ENCODE peak calls at places on chromosome 1, in six cellular contexts. U, I, O, E, Z and H are unnamed samples.
A peak's percentile ranks its signal among the peaks of the same experiment; 100 is the strongest.

GRCh38 chr1:149843302-149844041 is 55.9 kb upstream of the BOLA1 start:
- DNase-seq in U (no peak), I (no peak), O (no peak), E (peak; percentile 3), Z (no peak), H (peak; percentile 56)

GRCh38 chr1:78075621-78076020 is 29.9 kb downstream of the GIPC2 start:
- DNase-seq in U (no peak), I (no peak), O (no peak), E (no peak), Z (no peak), H (no peak)

GRCh38 chr1:151013518-151013917 is 5.3 kb downstream of the PRUNE1 start:
- DNase-seq in U (peak; percentile 71), I (no peak), O (no peak), E (peak; percentile 70), Z (no peak), H (no peak)

GRCh38 chr1:208172389-208173140 is 71.6 kb downstream of the PLXNA2 start:
- DNase-seq in U (peak; percentile 20), I (no peak), O (no peak), E (no peak), Z (no peak), H (no peak)

GRCh38 chr1:113519561-113519960 is 129.2 kb downstream of the MAGI3 start:
- DNase-seq in U (peak; percentile 53), I (no peak), O (no peak), E (no peak), Z (no peak), H (no peak)

GRCh38 chr1:33982419-33982818 is 118.5 kb downstream of the HMGB4 start:
- DNase-seq in U (no peak), I (no peak), O (no peak), E (no peak), Z (no peak), H (no peak)

GRCh38 chr1:160666079-160666442 is 19.2 kb upstream of the SLAMF1 start:
- DNase-seq in U (no peak), I (peak; percentile 27), O (no peak), E (no peak), Z (no peak), H (no peak)

GRCh38 chr1:246280551-246280950 is 226.5 kb downstream of the SMYD3 start:
- DNase-seq in U (no peak), I (no peak), O (no peak), E (no peak), Z (no peak), H (no peak)

GRCh38 chr1:41619511-41620364 is 135.3 kb upstream of the EDN2 start:
- DNase-seq in U (no peak), I (peak; percentile 1), O (no peak), E (peak; percentile 18), Z (no peak), H (no peak)

GRCh38 chr1:223553957-223554356 is 111.5 kb downstream of the CAPN8 start:
- DNase-seq in U (no peak), I (no peak), O (no peak), E (no peak), Z (no peak), H (no peak)

GRCh38 chr1:34292472-34292871 is 115.8 kb downstream of the C1orf94 start:
- DNase-seq in U (no peak), I (no peak), O (no peak), E (no peak), Z (no peak), H (no peak)

GRCh38 chr1:228836427-228836826 is 101.1 kb downstream of the RHOU start:
- DNase-seq in U (no peak), I (no peak), O (no peak), E (peak; percentile 46), Z (no peak), H (no peak)

GRCh38 chr1:74811421-74812179 is 78.6 kb downstream of the TYW3 start:
- DNase-seq in U (no peak), I (no peak), O (no peak), E (no peak), Z (no peak), H (no peak)

GRCh38 chr1:39113109-39113743 is 87.1 kb downstream of the NDUFS5 start:
- DNase-seq in U (no peak), I (no peak), O (peak; percentile 36), E (no peak), Z (no peak), H (no peak)

GRCh38 chr1:217780993-217781392 is 149.8 kb downstream of the SPATA17 start:
- DNase-seq in U (no peak), I (no peak), O (no peak), E (no peak), Z (no peak), H (no peak)

GRCh38 chr1:166920561-166921475 is 44.8 kb upstream of the TADA1 start:
- DNase-seq in U (no peak), I (no peak), O (no peak), E (peak; percentile 14), Z (peak; percentile 78), H (no peak)

GRCh38 chr1:166858726-166859419 is 17.2 kb downstream of the TADA1 start:
- DNase-seq in U (no peak), I (no peak), O (no peak), E (no peak), Z (no peak), H (no peak)

GRCh38 chr1:101438359-101438758 is 201.5 kb downstream of the S1PR1 start:
- DNase-seq in U (no peak), I (peak; percentile 39), O (peak; percentile 14), E (no peak), Z (no peak), H (peak; percentile 39)

GRCh38 chr1:100896481-100896982 is 642 bp downstream of the SLC30A7 start:
- DNase-seq in U (peak; percentile 72), I (peak; percentile 54), O (peak; percentile 46), E (peak; percentile 23), Z (no peak), H (peak; percentile 64)

GRCh38 chr1:36256558-36257374 is 32.5 kb downstream of the THRAP3 start:
- DNase-seq in U (no peak), I (no peak), O (no peak), E (no peak), Z (no peak), H (peak; percentile 8)

GRCh38 chr1:221594600-221594999 is 147.3 kb downstream of the DUSP10 start:
- DNase-seq in U (no peak), I (no peak), O (no peak), E (no peak), Z (no peak), H (no peak)

GRCh38 chr1:59230622-59231021 is 66.3 kb upstream of the FGGY start:
- DNase-seq in U (peak; percentile 35), I (no peak), O (no peak), E (no peak), Z (no peak), H (no peak)

GRCh38 chr1:39639333-39640130 is at the start of gene HEYL:
- DNase-seq in U (no peak), I (no peak), O (peak; percentile 40), E (peak; percentile 91), Z (peak; percentile 95), H (no peak)

DNA sequence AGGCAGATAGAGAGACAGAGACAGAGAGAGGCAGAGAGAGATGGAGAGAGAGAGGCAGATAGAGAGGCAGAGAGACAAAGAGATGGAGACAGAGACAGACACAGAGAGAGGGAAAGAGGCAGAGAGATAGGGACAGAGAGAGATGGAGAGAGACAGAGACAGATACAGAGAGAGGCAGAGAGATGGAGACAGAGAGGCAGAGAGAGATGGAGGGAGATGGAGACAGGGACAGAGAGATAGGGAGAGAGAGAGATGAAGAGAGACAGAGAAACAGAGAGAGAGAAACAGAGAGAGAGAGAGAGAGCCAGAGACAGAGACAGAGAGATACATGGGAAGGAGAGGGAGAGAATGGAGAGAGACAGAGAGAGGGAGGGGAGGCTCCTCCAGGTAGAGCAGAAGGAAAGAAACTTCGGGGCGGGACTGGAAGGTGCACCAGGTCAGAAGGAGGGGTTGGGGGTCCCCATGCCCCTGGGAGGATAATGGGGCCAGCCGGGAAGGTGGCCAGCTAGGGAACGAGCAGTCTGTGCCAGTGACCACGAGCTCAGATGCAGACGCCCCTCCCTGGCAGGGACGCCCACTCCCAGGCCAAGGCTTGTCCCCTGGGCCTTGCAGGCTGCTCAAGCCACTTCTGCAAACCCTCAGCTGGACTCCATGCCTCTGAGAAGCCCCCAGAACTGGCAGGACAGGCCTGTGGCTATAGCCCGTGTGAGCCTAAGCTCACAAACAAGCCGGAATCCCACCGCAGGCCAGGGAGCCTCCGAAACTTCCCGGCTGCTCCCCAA is 3.3 kb downstream of the FNDC10 start:
- DNase-seq in U (no peak), I (no peak), O (no peak), E (no peak), Z (peak; percentile 72), H (no peak)
- H3K27ac ChIP-seq in U (no peak overlapping the region), I (no peak overlapping the region), O (no peak overlapping the region), E (no peak overlapping the region), Z (no peak overlapping the region), H (no peak overlapping the region)

GRCh38 chr1:209387969-209388329 is 195.6 kb upstream of the CAMK1G start:
- DNase-seq in U (peak; percentile 72), I (no peak), O (peak; percentile 34), E (no peak), Z (no peak), H (no peak)
- H3K27ac ChIP-seq in U (peak overlapping the region; percentile 64), I (no peak overlapping the region), O (no peak overlapping the region), E (no peak overlapping the region), Z (no peak overlapping the region), H (no peak overlapping the region)

GRCh38 chr1:65176571-65176970 is 28.6 kb downstream of the AK4 start:
- DNase-seq in U (no peak), I (no peak), O (no peak), E (no peak), Z (no peak), H (no peak)

GRCh38 chr1:65179148-65179547 is 31.1 kb downstream of the AK4 start:
- DNase-seq in U (no peak), I (no peak), O (no peak), E (no peak), Z (no peak), H (no peak)

GRCh38 chr1:65176071-65176470 is 28.1 kb downstream of the AK4 start:
- DNase-seq in U (no peak), I (no peak), O (no peak), E (no peak), Z (no peak), H (no peak)

GRCh38 chr1:65178235-65178634 is 30.2 kb downstream of the AK4 start:
- DNase-seq in U (no peak), I (no peak), O (no peak), E (no peak), Z (no peak), H (no peak)

DNA sequence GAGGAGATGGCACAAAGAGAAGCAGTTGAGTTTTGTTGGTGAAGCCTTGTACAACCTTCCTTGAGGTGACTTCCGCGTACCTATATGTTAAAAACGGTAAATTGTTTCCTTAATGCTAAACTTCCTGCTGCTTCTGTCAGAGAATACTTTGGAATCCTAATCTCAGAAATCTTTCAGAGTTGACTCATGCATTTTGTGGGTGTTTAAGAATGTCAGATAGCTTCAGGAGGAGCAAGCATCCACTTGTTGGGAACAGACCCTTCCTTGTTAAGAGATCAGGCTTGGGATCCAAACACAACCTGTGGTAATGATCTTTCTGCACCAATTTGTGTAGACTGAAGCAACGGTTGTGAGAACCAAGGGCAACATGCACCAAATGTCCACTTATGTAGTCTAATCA is 29.5 kb downstream of the AK4 start:
- DNase-seq in U (peak; percentile 86), I (no peak), O (peak; percentile 92), E (no peak), Z (no peak), H (no peak)
- H3K27ac ChIP-seq in U (no peak overlapping the region), I (no peak overlapping the region), O (no peak overlapping the region), E (no peak overlapping the region), Z (no peak overlapping the region), H (no peak overlapping the region)

DNA sequence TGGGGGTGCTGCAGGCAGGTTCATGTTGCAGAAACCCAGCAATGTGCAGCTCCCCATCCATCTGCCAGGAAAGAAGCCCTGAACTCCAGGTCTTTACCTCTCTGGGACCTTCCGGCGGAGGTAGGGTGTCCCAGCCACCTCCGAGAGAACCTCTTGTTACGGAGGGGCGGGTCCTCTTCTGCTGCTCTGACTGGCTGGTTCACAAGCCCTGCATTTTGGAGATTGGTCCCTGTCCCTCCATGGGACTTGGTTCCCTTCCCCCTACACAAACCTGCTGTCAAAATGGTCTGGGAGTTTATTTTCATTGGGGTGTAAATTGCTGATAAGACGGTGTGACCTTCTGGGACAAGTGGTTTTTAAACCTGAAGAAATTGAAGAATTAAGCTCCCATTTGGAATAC is 8.0 kb upstream of the CELSR2 start:
- DNase-seq in U (no peak), I (no peak), O (no peak), E (no peak), Z (peak; percentile 13), H (no peak)
- H3K27ac ChIP-seq in U (no peak overlapping the region), I (no peak overlapping the region), O (peak overlapping the region; percentile 98), E (no peak overlapping the region), Z (no peak overlapping the region), H (no peak overlapping the region)